ENCODE peak calls at places on chromosomes 12 and 14, in ten cellular contexts. B is spleen, Z is tibial nerve, I is right lobe of liver, D is K562, U is breast epithelium, T is uterus, G is ovary, J is stomach, C is adrenal gland. F is an unnamed sample.

GRCh38 chr12:132665794-132666193 is 21.3 kb downstream of the POLE start:
- DNase-seq in B (no peak), Z (no peak), I (peak), D (no peak), U (no peak), T (no peak), G (no peak), J (no peak), C (no peak), F (no peak)

GRCh38 chr12:7130791-7131501 is 775 bp downstream of the CLSTN3 start:
- DNase-seq in B (peak), Z (no peak), I (peak), D (peak), U (no peak), T (peak), G (peak), J (peak), C (peak), F (peak)

GRCh38 chr14:65377576-65377975 is 35.0 kb upstream of the FUT8 start:
- DNase-seq in B (no peak), Z (no peak), I (no peak), D (no peak), U (no peak), T (peak), G (no peak), J (no peak), C (peak), F (no peak)

GRCh38 chr14:74955229-74955999 is at the start of gene PGF:
- DNase-seq in B (peak), Z (peak), I (peak), D (peak), U (no peak), T (peak), G (peak), J (peak), C (peak), F (peak)

GRCh38 chr14:103045387-103045869 is 11.9 kb downstream of the CDC42BPB start:
- DNase-seq in B (peak), Z (no peak), I (no peak), D (no peak), U (peak), T (no peak), G (no peak), J (no peak), C (no peak), F (peak)

GRCh38 chr14:71418591-71419245 is 511.5 kb downstream of the PCNX1 start:
- DNase-seq in B (no peak), Z (no peak), I (no peak), D (no peak), U (no peak), T (no peak), G (peak), J (no peak), C (peak), F (no peak)

GRCh38 chr14:63203618-63204406 is 431 bp upstream of the RHOJ start:
- DNase-seq in B (peak), Z (peak), I (peak), D (no peak), U (peak), T (peak), G (peak), J (peak), C (peak), F (peak)

GRCh38 chr12:27868165-27868564 is 88.1 kb upstream of the MANSC4 start:
- DNase-seq in B (no peak), Z (no peak), I (no peak), D (no peak), U (no peak), T (no peak), G (no peak), J (no peak), C (no peak), F (no peak)

GRCh38 chr14:96911499-96912130 is 114.4 kb downstream of the VRK1 start:
- DNase-seq in B (no peak), Z (no peak), I (no peak), D (no peak), U (no peak), T (no peak), G (no peak), J (no peak), C (no peak), F (no peak)

GRCh38 chr12:113242018-113242418 is 20.8 kb downstream of the TPCN1 start:
- DNase-seq in B (peak), Z (no peak), I (no peak), D (no peak), U (peak), T (no peak), G (no peak), J (peak), C (no peak), F (peak)

GRCh38 chr12:53514626-53515290 is 7.5 kb upstream of the NPFF start:
- DNase-seq in B (no peak), Z (no peak), I (no peak), D (no peak), U (no peak), T (no peak), G (no peak), J (no peak), C (no peak), F (no peak)

GRCh38 chr12:26226629-26227375 is 31.4 kb downstream of the SSPN start:
- DNase-seq in B (no peak), Z (no peak), I (no peak), D (no peak), U (no peak), T (no peak), G (peak), J (peak), C (peak), F (peak)

GRCh38 chr12:45728625-45729232 is 777 bp upstream of the ARID2 start:
- DNase-seq in B (peak), Z (peak), I (peak), D (peak), U (peak), T (peak), G (peak), J (peak), C (peak), F (peak)
- TF ChIP-seq POLR2A in B (peak), Z (peak), I (peak), D (peak), U (peak), T (peak), G (peak), J (peak), C (peak), F (peak)

DNA sequence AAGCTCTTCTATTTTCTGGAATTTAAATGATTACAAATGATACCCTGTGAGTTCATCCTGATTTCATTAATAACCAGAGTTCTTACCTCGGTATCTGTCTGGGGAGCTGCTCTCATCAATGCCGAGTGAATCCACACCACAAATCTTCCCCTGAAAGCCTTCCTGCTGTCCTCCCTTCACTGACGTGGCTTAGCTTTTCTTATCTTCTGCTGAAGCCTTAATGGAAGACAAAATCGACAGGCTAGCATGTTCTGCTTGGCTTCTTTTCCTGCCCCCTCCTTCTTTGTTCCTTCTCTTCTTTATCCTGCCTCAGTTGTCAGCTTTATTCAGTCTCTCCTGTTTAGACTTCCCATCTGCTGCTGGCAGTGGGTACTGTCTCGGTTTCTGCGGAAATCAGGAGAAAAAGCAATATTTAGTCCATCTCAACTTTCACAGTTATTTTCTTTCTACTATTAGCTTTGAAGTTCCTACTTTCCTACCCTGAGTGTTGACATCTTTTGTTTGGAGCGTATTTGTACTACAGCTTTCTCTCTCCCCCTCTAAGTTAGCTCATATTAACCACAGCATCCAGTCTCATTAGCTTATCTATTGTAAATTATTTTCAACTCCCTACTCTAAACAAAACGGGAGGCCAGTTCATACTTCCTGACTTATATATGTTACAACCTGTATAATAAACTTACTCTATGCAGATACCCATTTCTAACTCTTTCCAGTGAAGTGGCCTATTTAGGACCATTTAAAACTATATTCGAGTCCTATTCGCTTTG is 226.0 kb downstream of the DACT1 start:
- DNase-seq in B (no peak), Z (no peak), I (no peak), D (no peak), U (no peak), T (no peak), G (no peak), J (no peak), C (no peak), F (no peak)
- H3K27ac ChIP-seq in B (no peak), Z (no peak), I (no peak), D (no peak), U (no peak), T (no peak), G (no peak), J (peak), C (no peak), F (no peak)

DNA sequence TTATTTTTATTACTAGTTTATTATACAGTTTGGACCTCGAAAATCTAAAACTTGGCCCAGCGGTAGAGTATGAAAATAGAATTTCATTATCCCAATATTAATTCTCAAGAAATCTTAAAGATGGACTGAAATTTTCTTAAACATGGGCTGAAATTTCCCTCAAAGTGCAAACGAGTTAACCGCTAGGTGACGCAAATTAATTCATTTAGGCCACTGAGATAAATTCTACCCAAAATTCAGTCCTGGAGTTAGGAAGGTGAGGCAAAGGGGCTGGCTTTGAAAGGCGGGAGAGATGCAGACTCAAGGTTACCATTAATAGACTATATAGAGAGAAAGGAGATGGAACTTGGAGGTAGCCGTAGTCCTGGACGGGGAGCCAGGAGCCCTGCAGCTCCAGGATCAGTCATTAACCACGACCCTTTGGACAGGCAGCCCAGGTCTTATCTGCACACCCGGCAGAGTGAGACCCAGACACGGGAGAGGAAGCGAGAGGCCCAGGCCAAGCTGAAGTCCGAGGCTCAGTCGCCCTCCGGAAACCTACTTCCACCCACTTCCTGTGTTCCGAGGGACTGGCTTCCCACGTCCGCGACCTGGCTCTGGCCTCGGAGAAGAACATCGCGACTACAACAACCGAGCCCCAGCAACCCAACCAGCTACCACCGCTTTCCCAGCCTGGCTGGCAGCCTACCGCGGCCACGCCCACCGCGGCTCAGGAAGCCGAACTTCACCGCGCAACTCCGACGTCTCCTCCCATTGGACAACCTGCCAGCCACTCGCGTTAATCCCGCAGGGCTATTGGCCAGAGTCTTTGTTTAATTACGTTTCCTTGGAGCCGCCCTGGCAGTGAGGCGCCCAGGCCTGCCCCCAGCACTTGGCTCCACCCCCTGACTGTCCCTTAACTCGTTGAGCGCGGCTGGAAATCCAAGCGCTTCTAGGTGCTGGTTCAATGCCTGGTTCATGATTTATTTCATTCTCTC is at the start of gene EFCAB11:
- DNase-seq in B (peak), Z (peak), I (peak), D (peak), U (peak), T (peak), G (peak), J (peak), C (peak), F (peak)
- TF ChIP-seq POLR2A in B (no peak), Z (no peak), I (peak), D (peak), U (no peak), T (no peak), G (no peak), J (no peak), C (no peak), F (peak)

GRCh38 chr12:31301311-31301710 is 24.6 kb downstream of the SINHCAF start:
- DNase-seq in B (no peak), Z (no peak), I (no peak), D (no peak), U (no peak), T (no peak), G (no peak), J (no peak), C (no peak), F (no peak)

GRCh38 chr12:31298510-31298904 is 27.4 kb downstream of the SINHCAF start:
- DNase-seq in B (no peak), Z (no peak), I (no peak), D (no peak), U (no peak), T (no peak), G (no peak), J (no peak), C (no peak), F (no peak)

GRCh38 chr12:31300783-31301182 is 25.2 kb downstream of the SINHCAF start:
- DNase-seq in B (no peak), Z (no peak), I (no peak), D (no peak), U (no peak), T (no peak), G (no peak), J (no peak), C (no peak), F (no peak)

GRCh38 chr12:31300341-31300740 is 25.6 kb downstream of the SINHCAF start:
- DNase-seq in B (no peak), Z (no peak), I (no peak), D (no peak), U (no peak), T (no peak), G (no peak), J (no peak), C (no peak), F (no peak)

DNA sequence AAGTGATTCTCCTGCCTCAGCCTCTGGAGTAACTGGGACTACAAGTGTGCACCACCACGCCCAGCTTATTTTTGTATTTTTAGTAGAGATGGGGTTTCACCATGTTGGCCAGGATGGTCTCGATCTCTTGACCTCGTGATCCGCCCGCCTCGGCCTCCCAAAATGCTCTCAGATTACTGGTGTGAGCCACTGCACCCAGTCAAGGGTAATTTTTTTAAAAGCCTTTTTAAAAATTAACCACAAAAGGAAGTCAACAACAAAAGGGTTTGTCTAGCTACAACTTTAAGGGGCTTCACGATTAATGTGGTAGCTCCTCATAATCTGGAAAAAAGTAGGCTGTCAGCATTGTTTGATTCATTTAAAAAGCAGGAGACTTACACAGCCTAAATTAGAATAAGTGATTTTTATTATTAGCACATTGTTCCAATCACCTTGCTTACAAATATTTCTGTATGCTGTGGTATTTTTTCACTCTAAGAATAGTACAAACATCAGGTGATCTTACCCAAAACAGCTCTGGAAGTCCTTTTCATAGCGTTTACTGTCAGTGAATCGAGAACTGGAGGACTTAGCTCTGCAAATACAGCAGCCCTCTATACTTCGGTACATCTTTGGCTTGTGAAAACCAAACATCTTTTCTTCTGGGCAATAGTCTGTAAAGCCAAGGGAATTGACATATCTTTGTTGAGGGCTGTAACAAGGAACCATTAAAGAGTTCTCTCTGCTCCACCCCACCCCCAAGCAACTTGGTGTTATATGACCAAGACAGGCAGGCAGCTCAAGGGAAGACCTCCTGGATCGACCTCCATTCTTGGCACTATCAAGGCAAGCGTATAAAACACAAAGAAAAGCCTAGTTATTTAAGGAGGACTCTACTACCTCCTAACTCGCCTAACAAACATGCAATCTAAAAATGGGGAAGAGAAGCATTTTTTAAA is 28.1 kb downstream of the SINHCAF start:
- DNase-seq in B (no peak), Z (no peak), I (no peak), D (no peak), U (no peak), T (no peak), G (no peak), J (no peak), C (no peak), F (no peak)
- H3K27ac ChIP-seq in B (no peak), Z (no peak), I (no peak), D (no peak), U (no peak), T (peak), G (no peak), J (no peak), C (no peak), F (no peak)

GRCh38 chr12:9255837-9256236 is 47.6 kb upstream of the PZP start:
- DNase-seq in B (no peak), Z (no peak), I (no peak), D (no peak), U (no peak), T (no peak), G (no peak), J (no peak), C (no peak), F (no peak)
- TF ChIP-seq POLR2A in B (no peak), Z (no peak), I (no peak), D (no peak), U (no peak), T (no peak), G (no peak), J (no peak), C (no peak), F (no peak)

GRCh38 chr12:111448831-111449790 is 43.4 kb downstream of the SH2B3 start:
- DNase-seq in B (no peak), Z (no peak), I (no peak), D (no peak), U (no peak), T (peak), G (no peak), J (peak), C (peak), F (no peak)
- H3K27ac ChIP-seq in B (peak), Z (no peak), I (no peak), D (no peak), U (peak), T (peak), G (no peak), J (peak), C (peak), F (no peak)